ENCODE peak calls at places on chromosome 7, in seven cellular contexts. S is neural crest cell; B is activated CD4-positive, alpha-beta T cell treated with anti-CD3 and anti-CD28 coated beads for 24 hours; G is H9; A is ELF-1; J is SJSA1; F is right lobe of liver. R is an unnamed sample.
A peak's percentile ranks its signal among the peaks of the same experiment; 100 is the strongest.

GRCh38 chr7:29684787-29685650 is 121.3 kb upstream of the WIPF3 start:
- DNase-seq in G (peak; percentile 72), B (no peak), A (peak; percentile 81), J (peak; percentile 75), F (peak; percentile 84), S (peak; percentile 65), R (peak; percentile 77)

GRCh38 chr7:30084195-30084594 is 50.6 kb upstream of the MTURN start:
- DNase-seq in J (no peak), G (no peak), B (no peak), F (no peak), A (no peak), S (no peak), R (no peak)

GRCh38 chr7:79988642-79989041 is 146.0 kb upstream of the GNAI1 start:
- DNase-seq in S (no peak), G (no peak), J (peak; percentile 76), A (no peak), F (no peak), B (no peak), R (no peak)

GRCh38 chr7:26265061-26265460 is 26.6 kb upstream of the SNX10 start:
- DNase-seq in F (no peak), B (no peak), G (no peak), J (no peak), A (no peak), S (no peak), R (no peak)

GRCh38 chr7:15747187-15748111 is 61.0 kb upstream of the MEOX2 start:
- DNase-seq in B (no peak), J (no peak), S (no peak), F (no peak), A (peak; percentile 6), G (no peak), R (no peak)

GRCh38 chr7:139153832-139154231 is 44.3 kb upstream of the ZC3HAV1 start:
- DNase-seq in G (no peak), A (no peak), B (no peak), S (no peak), F (no peak), J (no peak), R (no peak)

GRCh38 chr7:83791737-83792136 is 142.8 kb upstream of the SEMA3E start:
- DNase-seq in A (no peak), J (no peak), G (no peak), F (no peak), B (no peak), S (no peak), R (peak; percentile 17)

GRCh38 chr7:149855368-149856305 is 17.5 kb downstream of the ZNF862 start:
- DNase-seq in B (no peak), A (peak; percentile 69), J (peak; percentile 62), F (no peak), S (no peak), G (peak; percentile 74), R (peak; percentile 83)

GRCh38 chr7:81503321-81503720 is 266.5 kb downstream of the HGF start:
- DNase-seq in S (no peak), F (no peak), A (no peak), G (no peak), J (no peak), B (no peak), R (no peak)

GRCh38 chr7:116443101-116443523 is 56.4 kb upstream of the CAV2 start:
- DNase-seq in S (no peak), G (no peak), J (peak; percentile 60), F (no peak), B (no peak), A (peak; percentile 4), R (no peak)

GRCh38 chr7:151139071-151139521 is 28.4 kb downstream of the GBX1 start:
- DNase-seq in G (no peak), B (no peak), J (peak; percentile 43), A (no peak), S (no peak), F (peak; percentile 34), R (peak; percentile 84)

GRCh38 chr7:55144333-55144954 is 125.6 kb downstream of the EGFR start:
- DNase-seq in J (no peak), S (no peak), G (peak; percentile 76), A (peak; percentile 69), B (no peak), F (no peak), R (peak; percentile 86)

GRCh38 chr7:2516194-2516555 is 3.4 kb upstream of the LFNG start:
- DNase-seq in S (no peak), F (no peak), B (no peak), A (no peak), G (no peak), J (no peak), R (no peak)

R was measured in H7.